ENCODE peak calls at places on chromosomes 1 and 21, in nine cellular contexts. A, J, S, G, O, Q, U, T and K are unnamed samples.

GRCh38 chr1:210332233-210332632 is 3.5 kb downstream of the HHAT start:
- DNase-seq in S (no peak), T (no peak), O (no peak), U (no peak), J (no peak), A (no peak), G (no peak), Q (no peak), K (no peak)

GRCh38 chr1:24705260-24706073 is 39.8 kb upstream of the CLIC4 start:
- DNase-seq in U (no peak), T (peak), G (peak), J (peak), O (peak), Q (peak), S (peak), A (peak), K (peak)

GRCh38 chr21:15065381-15066230 is 806 bp upstream of the NRIP1 start:
- DNase-seq in Q (peak), G (peak), T (peak), J (peak), S (peak), O (peak), U (no peak), A (peak), K (peak)

GRCh38 chr1:96191165-96191564 is 530.4 kb upstream of the PTBP2 start:
- DNase-seq in G (no peak), T (no peak), O (no peak), S (no peak), A (no peak), Q (no peak), J (no peak), U (no peak), K (no peak)

GRCh38 chr1:116769050-116769449 is 14.8 kb downstream of the CD2 start:
- DNase-seq in T (no peak), U (peak), J (no peak), A (no peak), S (no peak), G (no peak), O (no peak), Q (no peak), K (no peak)

GRCh38 chr1:19070197-19070651 is 113.7 kb upstream of the IFFO2 start:
- DNase-seq in A (no peak), S (no peak), T (no peak), O (no peak), U (no peak), Q (no peak), G (no peak), J (no peak), K (no peak)

GRCh38 chr1:246631426-246631825 is 65.2 kb downstream of the CNST start:
- DNase-seq in O (no peak), T (no peak), Q (no peak), S (no peak), G (no peak), U (no peak), A (peak), J (no peak), K (no peak)

GRCh38 chr1:246139745-246140182 is 367.3 kb downstream of the SMYD3 start:
- DNase-seq in A (peak), G (peak), J (peak), Q (no peak), S (peak), T (no peak), O (no peak), U (no peak), K (no peak)

GRCh38 chr1:9892563-9893528 is 17.2 kb downstream of the CTNNBIP1 start:
- DNase-seq in O (no peak), J (peak), G (no peak), U (no peak), A (peak), T (no peak), Q (peak), S (no peak), K (no peak)

GRCh38 chr21:43341349-43342163 is 85.4 kb downstream of the SIK1 start:
- DNase-seq in G (no peak), Q (no peak), U (no peak), A (peak), O (no peak), J (no peak), T (no peak), S (no peak), K (no peak)

GRCh38 chr1:231335663-231336602 is 1.7 kb downstream of the EXOC8 start:
- DNase-seq in J (peak), G (no peak), A (no peak), O (no peak), Q (no peak), T (no peak), S (no peak), U (peak), K (no peak)

GRCh38 chr1:12597792-12598191 is 20.2 kb downstream of the DHRS3 start:
- DNase-seq in T (no peak), J (peak), G (no peak), A (no peak), O (no peak), Q (peak), S (no peak), U (no peak), K (no peak)

GRCh38 chr1:58824753-58825389 is 41.0 kb upstream of the JUN start:
- DNase-seq in J (peak), S (no peak), G (no peak), Q (peak), A (no peak), U (no peak), O (no peak), T (no peak), K (no peak)

GRCh38 chr1:227742738-227743715 is 7.8 kb downstream of the SNAP47 start:
- DNase-seq in Q (no peak), O (no peak), T (no peak), A (no peak), J (no peak), U (no peak), S (no peak), G (no peak), K (no peak)

GRCh38 chr1:161962094-161962887 is 61.4 kb downstream of the OLFML2B start:
- DNase-seq in U (no peak), T (no peak), G (no peak), S (peak), O (no peak), Q (no peak), J (peak), A (peak), K (no peak)

GRCh38 chr1:207224666-207225065 is 96.8 kb upstream of the CD55 start:
- DNase-seq in G (no peak), J (no peak), Q (no peak), A (no peak), U (no peak), T (no peak), S (no peak), O (no peak), K (no peak)

GRCh38 chr1:163230827-163231226 is 28.1 kb upstream of the RGS5 start:
- DNase-seq in O (no peak), J (no peak), U (no peak), Q (no peak), A (no peak), G (no peak), T (no peak), S (no peak), K (no peak)

GRCh38 chr1:53634571-53634979 is 104.4 kb downstream of the GLIS1 start:
- DNase-seq in U (no peak), G (no peak), Q (peak), A (no peak), S (no peak), T (no peak), J (no peak), O (no peak), K (no peak)

GRCh38 chr21:44057960-44058651 is 46.0 kb downstream of the TRAPPC10 start:
- DNase-seq in U (no peak), G (no peak), J (no peak), Q (no peak), A (no peak), S (no peak), T (no peak), O (no peak), K (no peak)

GRCh38 chr1:109989656-109990653 is 5.4 kb downstream of the AHCYL1 start:
- DNase-seq in S (no peak), T (no peak), G (no peak), J (no peak), Q (no peak), U (peak), A (peak), O (no peak), K (no peak)

GRCh38 chr1:14850563-14850962 is 252.1 kb downstream of the KAZN start:
- DNase-seq in T (no peak), S (no peak), U (peak), Q (peak), A (no peak), J (peak), G (peak), O (no peak), K (no peak)

GRCh38 chr1:71577451-71578131 is 496.8 kb upstream of the ZRANB2 start:
- DNase-seq in J (no peak), G (no peak), S (no peak), T (no peak), Q (no peak), U (no peak), A (no peak), O (no peak), K (no peak)

GRCh38 chr1:100353073-100353801 is 931 bp downstream of the CDC14A start:
- DNase-seq in A (peak), T (peak), J (peak), Q (peak), G (peak), S (no peak), U (peak), O (peak), K (peak)

GRCh38 chr1:62038594-62039284 is 155.9 kb upstream of the L1TD1 start:
- DNase-seq in A (no peak), Q (no peak), J (no peak), U (no peak), S (no peak), O (no peak), T (no peak), G (peak), K (no peak)

GRCh38 chr1:15626269-15626668 is 9.0 kb downstream of the DDI2 start:
- DNase-seq in T (no peak), U (no peak), J (no peak), G (no peak), Q (no peak), O (no peak), A (no peak), S (no peak), K (no peak)

GRCh38 chr1:164261691-164262240 is 297.2 kb upstream of the PBX1 start:
- DNase-seq in O (no peak), A (no peak), S (no peak), T (no peak), Q (no peak), U (no peak), G (no peak), J (no peak), K (no peak)

GRCh38 chr1:76269175-76269574 is 194.6 kb downstream of the ST6GALNAC3 start:
- DNase-seq in G (no peak), S (peak), Q (no peak), J (no peak), A (peak), U (no peak), T (no peak), O (no peak), K (no peak)

GRCh38 chr1:247390996-247391395 is 25.0 kb upstream of the NLRP3 start:
- DNase-seq in Q (no peak), J (no peak), U (no peak), O (no peak), T (no peak), A (no peak), S (no peak), G (no peak), K (no peak)

GRCh38 chr1:155760751-155761475 is 72.0 kb downstream of the DAP3 start:
- DNase-seq in S (no peak), J (no peak), G (no peak), O (no peak), Q (no peak), U (no peak), A (no peak), T (no peak), K (no peak)

GRCh38 chr21:33207471-33208149 is 22.1 kb upstream of the IFNAR2 start:
- DNase-seq in A (no peak), G (no peak), Q (no peak), U (peak), O (no peak), J (no peak), S (no peak), T (no peak), K (no peak)

DNA sequence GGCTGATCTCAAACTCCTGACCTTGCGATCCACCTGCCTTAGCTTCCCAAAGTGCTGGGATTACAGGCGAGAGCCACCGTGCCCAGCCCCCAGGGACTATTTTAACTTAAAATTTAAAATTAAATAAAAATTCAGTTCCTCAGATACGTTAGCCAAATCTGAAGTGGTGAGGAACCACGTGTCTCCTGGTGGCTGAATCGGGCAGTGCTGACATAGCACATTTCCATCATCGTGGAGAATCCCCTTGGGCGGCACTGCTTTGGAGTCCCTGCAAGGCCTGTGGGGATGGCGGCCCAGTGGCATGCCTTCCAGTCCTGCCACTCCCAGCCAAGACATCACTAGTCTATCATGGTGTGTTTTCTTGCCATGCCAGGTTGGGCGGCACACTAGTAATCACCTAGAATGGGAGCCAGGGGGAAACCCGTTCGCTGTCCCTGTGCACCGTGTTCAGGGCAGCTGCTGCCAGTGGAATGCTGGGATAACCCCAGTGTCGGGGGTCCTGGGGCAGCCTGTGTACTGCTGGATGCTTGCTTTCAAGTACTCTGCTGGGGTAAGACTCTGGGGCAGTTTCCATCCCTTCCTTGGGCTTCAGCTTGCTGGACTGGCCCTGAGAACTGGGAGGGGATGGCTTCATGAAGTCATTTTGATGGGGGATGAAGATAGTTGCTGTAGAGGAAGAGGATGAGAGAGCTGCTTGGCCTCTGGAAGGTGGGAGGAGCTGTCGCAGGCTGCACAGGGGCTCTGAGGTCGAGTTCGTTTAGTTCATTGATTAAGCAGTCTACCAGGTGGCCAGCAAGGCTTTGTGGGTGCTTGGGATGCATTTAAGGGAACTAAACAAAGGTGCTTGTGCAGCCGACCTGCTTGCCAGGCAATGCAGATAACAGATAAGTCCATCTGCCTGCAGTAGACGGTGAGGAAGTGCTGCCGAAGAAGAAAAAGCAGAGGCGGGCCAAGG is 4.6 kb downstream of the ZBTB48 start:
- DNase-seq in S (no peak), U (no peak), J (no peak), T (no peak), A (no peak), G (no peak), Q (no peak), O (no peak), K (no peak)
- TF ChIP-seq CTCF in S (peak), U (no peak), J (peak), T (no peak), A (peak), G (no peak), Q (no peak), O (peak), K (peak)

GRCh38 chr1:154427173-154428139 is 22.3 kb downstream of the IL6R start:
- DNase-seq in G (no peak), A (peak), Q (peak), T (no peak), J (no peak), O (no peak), S (no peak), U (no peak), K (no peak)
- TF ChIP-seq CTCF in G (no peak), A (no peak), Q (no peak), T (no peak), J (no peak), O (no peak), S (no peak), U (no peak), K (no peak)

DNA sequence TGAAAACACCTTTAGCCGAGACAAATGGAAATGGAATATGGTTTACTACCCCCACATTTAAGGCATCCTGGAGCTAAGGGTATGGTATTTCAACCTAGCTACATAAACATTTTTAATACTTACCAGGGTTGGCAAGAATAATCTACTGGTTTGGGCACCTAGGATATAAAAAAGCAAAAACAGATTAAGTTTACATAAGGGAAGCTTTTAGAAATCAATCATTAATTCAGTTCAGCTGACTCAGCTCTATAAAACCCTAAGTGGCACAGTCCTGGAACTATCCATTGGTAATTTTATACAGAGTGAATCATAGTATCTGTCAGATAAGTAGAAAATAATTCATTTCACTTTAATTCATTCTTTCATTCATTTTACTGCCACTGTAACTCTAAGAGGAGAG is 355.2 kb downstream of the VAV3 start:
- DNase-seq in T (no peak), U (no peak), G (no peak), O (no peak), A (no peak), J (no peak), Q (no peak), S (no peak), K (no peak)
- TF ChIP-seq CTCF in T (no peak), U (no peak), G (no peak), O (no peak), A (no peak), J (no peak), Q (no peak), S (no peak), K (no peak)

GRCh38 chr1:89360716-89361115 is 3.1 kb upstream of the GBP6 start:
- DNase-seq in O (no peak), U (no peak), Q (no peak), S (no peak), T (no peak), A (no peak), J (no peak), G (no peak), K (no peak)
- TF ChIP-seq CTCF in O (no peak), U (no peak), Q (no peak), S (no peak), T (no peak), A (no peak), J (no peak), G (no peak), K (no peak)

GRCh38 chr21:45613881-45614280 is 29.6 kb upstream of the PCBP3 start:
- DNase-seq in Q (no peak), G (no peak), S (no peak), O (no peak), T (no peak), U (no peak), J (no peak), A (peak), K (no peak)

GRCh38 chr21:45613396-45613795 is 30.1 kb upstream of the PCBP3 start:
- DNase-seq in G (no peak), T (no peak), S (no peak), A (no peak), Q (no peak), J (no peak), O (no peak), U (no peak), K (no peak)

GRCh38 chr21:45612096-45613019 is 31.2 kb upstream of the PCBP3 start:
- DNase-seq in Q (no peak), U (no peak), A (peak), O (no peak), G (no peak), S (peak), J (no peak), T (no peak), K (no peak)

GRCh38 chr21:45617021-45617930 is 26.2 kb upstream of the PCBP3 start:
- DNase-seq in A (no peak), G (no peak), U (no peak), T (no peak), J (no peak), O (no peak), S (no peak), Q (no peak), K (no peak)

DNA sequence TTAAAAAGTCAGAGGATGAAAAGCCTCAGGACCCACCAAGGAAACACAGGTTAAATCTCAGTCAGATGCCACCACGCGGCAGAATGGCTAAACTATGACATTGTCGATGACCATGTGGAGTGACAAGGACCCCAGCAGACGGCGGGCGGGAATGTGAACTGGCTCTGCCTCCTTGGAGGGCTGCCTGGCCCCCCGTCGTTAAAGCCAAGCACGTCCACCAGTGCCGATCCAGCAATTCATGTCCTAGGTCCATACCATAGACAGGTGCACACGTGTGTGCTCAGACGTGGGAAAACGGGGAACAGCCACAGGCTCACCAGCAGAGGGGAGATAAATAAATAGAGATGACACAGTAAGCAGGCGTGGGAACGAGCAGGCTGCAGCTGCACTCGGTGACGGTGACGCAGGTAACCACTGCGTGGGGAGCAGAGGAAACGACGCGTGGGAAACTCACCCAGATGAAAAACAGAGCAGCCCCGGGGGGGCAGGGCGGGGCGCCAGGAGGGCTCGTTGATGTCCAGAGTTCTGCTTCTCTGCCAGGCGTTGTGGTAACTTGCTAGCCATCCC is 28.3 kb upstream of the PCBP3 start:
- DNase-seq in J (no peak), O (no peak), S (no peak), T (peak), Q (peak), U (peak), G (peak), A (peak), K (no peak)
- TF ChIP-seq CTCF in J (no peak), O (no peak), S (no peak), T (no peak), Q (no peak), U (peak), G (peak), A (no peak), K (no peak)